ENCODE peak calls at places on chromosomes 2 and 18, in four cellular contexts. J, T, B and N are unnamed samples.

GRCh38 chr18:75364512-75364911 is 63.0 kb downstream of the SMIM21 start:
- DNase-seq in J (no peak), T (no peak), B (no peak), N (no peak)

GRCh38 chr2:219570924-219571310 is 422 bp downstream of the OBSL1 start:
- DNase-seq in J (no peak), T (peak; percentile 45), B (no peak), N (no peak)

GRCh38 chr2:37418956-37419355 is 74.5 kb downstream of the QPCT start:
- DNase-seq in J (no peak), T (no peak), B (no peak), N (no peak)

GRCh38 chr2:172685467-172685866 is 50.2 kb upstream of the RAPGEF4 start:
- DNase-seq in J (no peak), T (no peak), B (no peak), N (no peak)

GRCh38 chr2:184654945-184655344 is 56.6 kb downstream of the ZNF804A start:
- DNase-seq in J (no peak), T (no peak), B (no peak), N (no peak)

GRCh38 chr2:100703213-100703612 is 116.7 kb upstream of the NPAS2 start:
- DNase-seq in J (no peak), T (no peak), B (no peak), N (no peak)

GRCh38 chr2:54191361-54192130 is 64.5 kb downstream of the TSPYL6 start:
- DNase-seq in J (no peak), T (no peak), B (no peak), N (no peak)

GRCh38 chr18:23077493-23078256 is 57.6 kb upstream of the CABLES1 start:
- DNase-seq in J (no peak), T (no peak), B (peak; percentile 18), N (peak; percentile 50)

GRCh38 chr2:230960026-230960425 is 35.0 kb upstream of the GPR55 start:
- DNase-seq in J (no peak), T (no peak), B (no peak), N (no peak)

GRCh38 chr2:14524041-14524802 is 108.3 kb upstream of the LRATD1 start:
- DNase-seq in J (no peak), T (no peak), B (no peak), N (no peak)

GRCh38 chr2:240992572-240993291 is 5.7 kb upstream of the SNED1 start:
- DNase-seq in J (no peak), T (peak; percentile 30), B (no peak), N (no peak)

GRCh38 chr2:195929531-195929930 is 139.1 kb downstream of the DNAH7 start:
- DNase-seq in J (no peak), T (no peak), B (no peak), N (no peak)

GRCh38 chr18:10010611-10011015 is 96.8 kb downstream of the VAPA start:
- DNase-seq in J (no peak), T (peak; percentile 54), B (no peak), N (peak; percentile 32)

GRCh38 chr2:74597456-74597855 is 42.9 kb downstream of the DOK1 start:
- DNase-seq in J (no peak), T (no peak), B (no peak), N (no peak)

GRCh38 chr18:59878644-59879043 is 21.2 kb upstream of the PMAIP1 start:
- DNase-seq in J (no peak), T (no peak), B (no peak), N (no peak)

GRCh38 chr2:212274215-212274614 is 264.4 kb downstream of the ERBB4 start:
- DNase-seq in J (no peak), T (no peak), B (no peak), N (no peak)
- TF ChIP-seq EP300 in J (no peak), T (no peak), B (no peak), N (no peak)

GRCh38 chr2:127531133-127531709 is 4.3 kb upstream of the MYO7B start:
- DNase-seq in J (no peak), T (no peak), B (no peak), N (no peak)
- H3K27ac ChIP-seq in J (no peak overlapping the region), T (no peak overlapping the region), B (no peak overlapping the region), N (no peak overlapping the region)

GRCh38 chr2:12642332-12642731 is 74.4 kb upstream of the TRIB2 start:
- DNase-seq in J (no peak), T (no peak), B (no peak), N (no peak)

GRCh38 chr2:12637754-12638153 is 79.0 kb upstream of the TRIB2 start:
- DNase-seq in J (no peak), T (no peak), B (no peak), N (no peak)

GRCh38 chr2:12636837-12637581 is 79.7 kb upstream of the TRIB2 start:
- DNase-seq in J (no peak), T (no peak), B (no peak), N (no peak)

DNA sequence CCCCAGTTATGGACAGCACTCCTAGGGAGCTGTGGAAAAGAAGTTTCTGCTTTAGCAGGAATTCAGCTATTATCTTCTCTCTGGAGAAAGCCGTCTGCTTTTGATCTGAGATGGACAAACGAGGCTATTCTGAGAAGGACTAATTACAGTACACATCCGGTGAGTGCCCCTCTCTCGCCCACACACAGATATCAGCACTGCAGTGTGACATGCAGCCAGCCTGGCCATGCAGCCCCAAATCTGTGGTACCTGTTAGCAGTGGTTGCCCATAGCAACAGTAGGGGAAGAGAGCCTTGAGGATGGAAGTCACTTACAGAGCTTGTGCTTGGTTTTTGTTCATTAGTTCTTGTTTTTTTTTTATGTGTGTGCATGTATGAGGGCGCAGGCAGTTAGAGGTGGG is 73.9 kb upstream of the TRIB2 start:
- DNase-seq in J (no peak), T (no peak), B (no peak), N (no peak)
- H3K9me3 ChIP-seq in J (no peaks in the 10 kb centered on the region), T (no peaks in the 10 kb centered on the region), B (no peaks in the 10 kb centered on the region), N (no peaks in the 10 kb centered on the region)

GRCh38 chr2:65662654-65663432 is 230.4 kb upstream of the SPRED2 start:
- DNase-seq in J (no peak), T (no peak), B (no peak), N (no peak)
- TF ChIP-seq EP300 in J (no peak), T (no peak), B (no peak), N (no peak)